ENCODE peak calls at places on chromosome 9, in ten cellular contexts. H is hippocampal formation; I is naive thymus-derived CD8-positive, alpha-beta T cell; R is activated naive CD4-positive, alpha-beta T cell; F is BE2C; G is central memory CD4-positive, alpha-beta T cell; A is T-helper 1 cell; M is ovary; B is NCI-H1417 treated with DMSO at 0.1 percent for 48 hours; T is NCI-H1694 treated with DMSO at 0.1 percent for 48 hours. K is an unnamed sample.

GRCh38 chr9:71146511-71146910 is 25.1 kb upstream of the TRPM3 start:
- DNase-seq in H (no peak), I (no peak), R (no peak), F (no peak), G (no peak), A (no peak), M (no peak), B (no peak), T (no peak), K (no peak)

GRCh38 chr9:95004452-95005275 is 278.2 kb downstream of the AOPEP start:
- DNase-seq in H (no peak), I (peak), R (peak), F (peak), G (peak), A (peak), M (peak), B (no peak), T (no peak), K (peak)

GRCh38 chr9:129178983-129179382 is 922 bp upstream of the IER5L start:
- DNase-seq in H (no peak), I (no peak), R (no peak), F (no peak), G (no peak), A (no peak), M (no peak), B (no peak), T (no peak), K (no peak)

GRCh38 chr9:130948266-130948665 is 9.2 kb upstream of the FIBCD1 start:
- DNase-seq in H (no peak), I (no peak), R (no peak), F (no peak), G (no peak), A (no peak), M (no peak), B (no peak), T (no peak), K (no peak)

GRCh38 chr9:86099695-86100364 is 472 bp upstream of the GOLM1 start:
- DNase-seq in H (no peak), I (no peak), R (no peak), F (no peak), G (no peak), A (peak), M (peak), B (no peak), T (no peak), K (peak)

GRCh38 chr9:108835831-108836230 is 20.0 kb downstream of the ACTL7B start:
- DNase-seq in H (no peak), I (no peak), R (no peak), F (no peak), G (no peak), A (no peak), M (no peak), B (no peak), T (no peak), K (no peak)

GRCh38 chr9:126482361-126483044 is 131.2 kb upstream of the LMX1B start:
- DNase-seq in H (peak), I (no peak), R (no peak), F (peak), G (no peak), A (no peak), M (peak), B (no peak), T (no peak), K (peak)

GRCh38 chr9:121120386-121120785 is 45.6 kb downstream of the CNTRL start:
- DNase-seq in H (no peak), I (no peak), R (no peak), F (no peak), G (no peak), A (no peak), M (no peak), B (no peak), T (no peak), K (no peak)

GRCh38 chr9:128249558-128249913 is 26.3 kb downstream of the GOLGA2 start:
- DNase-seq in H (no peak), I (no peak), R (no peak), F (no peak), G (no peak), A (no peak), M (no peak), B (no peak), T (no peak), K (no peak)

GRCh38 chr9:127943011-127943662 is 5.5 kb upstream of the DPM2 start:
- DNase-seq in H (no peak), I (no peak), R (no peak), F (no peak), G (no peak), A (no peak), M (no peak), B (no peak), T (no peak), K (no peak)

GRCh38 chr9:113611461-113612215 is 148.1 kb downstream of the RGS3 start:
- DNase-seq in H (no peak), I (no peak), R (no peak), F (no peak), G (no peak), A (no peak), M (no peak), B (no peak), T (no peak), K (no peak)

GRCh38 chr9:79946718-79947117 is 375.0 kb downstream of the TLE4 start:
- DNase-seq in H (no peak), I (no peak), R (no peak), F (no peak), G (no peak), A (no peak), M (peak), B (no peak), T (peak), K (no peak)

GRCh38 chr9:36499156-36499886 is 73.4 kb upstream of the MELK start:
- DNase-seq in H (no peak), I (no peak), R (no peak), F (peak), G (no peak), A (no peak), M (no peak), B (peak), T (peak), K (no peak)

GRCh38 chr9:74666625-74667316 is 169.6 kb downstream of the RORB start:
- DNase-seq in H (no peak), I (no peak), R (no peak), F (no peak), G (no peak), A (no peak), M (no peak), B (no peak), T (no peak), K (no peak)

GRCh38 chr9:127980056-127980705 is 608 bp downstream of the EEIG1 start:
- DNase-seq in H (no peak), I (peak), R (peak), F (peak), G (peak), A (peak), M (peak), B (no peak), T (no peak), K (peak)

GRCh38 chr9:95023217-95024003 is 294.1 kb downstream of the FANCC start:
- DNase-seq in H (peak), I (no peak), R (no peak), F (peak), G (no peak), A (no peak), M (no peak), B (no peak), T (no peak), K (peak)

GRCh38 chr9:136009516-136009915 is 48.3 kb upstream of the UBAC1 start:
- DNase-seq in H (no peak), I (no peak), R (no peak), F (no peak), G (no peak), A (no peak), M (no peak), B (no peak), T (no peak), K (no peak)

GRCh38 chr9:104177003-104177611 is 83.0 kb downstream of the SMC2 start:
- DNase-seq in H (no peak), I (no peak), R (no peak), F (no peak), G (no peak), A (no peak), M (no peak), B (peak), T (peak), K (no peak)

GRCh38 chr9:100756217-100756616 is 178.3 kb downstream of the CAVIN4 start:
- DNase-seq in H (no peak), I (no peak), R (no peak), F (peak), G (no peak), A (no peak), M (no peak), B (peak), T (peak), K (no peak)

GRCh38 chr9:77451507-77451906 is 196.6 kb downstream of the GNA14 start:
- DNase-seq in H (no peak), I (no peak), R (no peak), F (no peak), G (no peak), A (no peak), M (no peak), B (no peak), T (no peak), K (no peak)

GRCh38 chr9:76817489-76817888 is 53.3 kb downstream of the PCA3 start:
- DNase-seq in H (no peak), I (no peak), R (no peak), F (no peak), G (no peak), A (no peak), M (no peak), B (no peak), T (no peak), K (no peak)

GRCh38 chr9:98372077-98372812 is 116.8 kb upstream of the TBC1D2 start:
- DNase-seq in H (no peak), I (no peak), R (no peak), F (no peak), G (no peak), A (no peak), M (no peak), B (no peak), T (no peak), K (no peak)

GRCh38 chr9:107336718-107337360 is 53.8 kb downstream of the RAD23B start:
- DNase-seq in H (peak), I (no peak), R (no peak), F (no peak), G (no peak), A (no peak), M (no peak), B (no peak), T (no peak), K (no peak)

GRCh38 chr9:4717815-4718214 is 23.2 kb downstream of the AK3 start:
- DNase-seq in H (no peak), I (no peak), R (no peak), F (no peak), G (no peak), A (no peak), M (no peak), B (no peak), T (no peak), K (no peak)